ENCODE peak calls at places on chromosomes 3 and 15, in six cellular contexts. H, I, F, L, P and V are unnamed samples. For H3K9me3, the result is how much of the 10 kb centered on the place peaks cover.

GRCh38 chr3:18070944-18071343 is 328.5 kb upstream of the TBC1D5 start:
- DNase-seq in H (no peak), I (no peak), F (no peak), L (no peak), P (no peak), V (no peak)

GRCh38 chr3:184003187-184003967 is 14.3 kb downstream of the ABCC5 start:
- DNase-seq in H (no peak), I (no peak), F (no peak), L (no peak), P (no peak), V (no peak)

GRCh38 chr15:98850991-98851776 is 156.4 kb downstream of the PGPEP1L start:
- DNase-seq in H (peak), I (peak), F (peak), L (peak), P (peak), V (peak)

GRCh38 chr15:65937476-65937875 is 68.2 kb downstream of the RAB11A start:
- DNase-seq in H (no peak), I (no peak), F (peak), L (no peak), P (peak), V (no peak)

GRCh38 chr3:115217678-115218451 is 70.8 kb upstream of the ZBTB20 start:
- DNase-seq in H (peak), I (peak), F (peak), L (no peak), P (no peak), V (no peak)

GRCh38 chr15:90664650-90665287 is 52.4 kb upstream of the BLM start:
- DNase-seq in H (peak), I (peak), F (no peak), L (no peak), P (no peak), V (peak)

GRCh38 chr3:186381424-186382216 is 19.6 kb upstream of the DGKG start:
- DNase-seq in H (peak), I (peak), F (no peak), L (no peak), P (no peak), V (no peak)

GRCh38 chr3:27312044-27312668 is 57.0 kb downstream of the NEK10 start:
- DNase-seq in H (no peak), I (peak), F (peak), L (no peak), P (no peak), V (no peak)

GRCh38 chr3:153244961-153245360 is 82.9 kb downstream of the RAP2B start:
- DNase-seq in H (no peak), I (no peak), F (no peak), L (no peak), P (no peak), V (no peak)

GRCh38 chr3:170047133-170047404 is 9.3 kb downstream of the GPR160 start:
- DNase-seq in H (no peak), I (no peak), F (no peak), L (no peak), P (no peak), V (no peak)

GRCh38 chr15:76060098-76060989 is 559 bp downstream of the TMEM266 start:
- DNase-seq in H (no peak), I (no peak), F (no peak), L (no peak), P (no peak), V (no peak)

GRCh38 chr3:104279617-104280016 is 1087.1 kb upstream of the ALCAM start:
- DNase-seq in H (no peak), I (no peak), F (no peak), L (no peak), P (no peak), V (no peak)

GRCh38 chr3:105972069-105972468 is 103.3 kb upstream of the CBLB start:
- DNase-seq in H (no peak), I (no peak), F (no peak), L (no peak), P (no peak), V (no peak)

GRCh38 chr3:72797773-72798543 is 50.3 kb downstream of the SHQ1 start:
- DNase-seq in H (peak), I (peak), F (peak), L (no peak), P (peak), V (no peak)

GRCh38 chr15:34114739-34115138 is 12.9 kb downstream of the PGBD4 start:
- DNase-seq in H (no peak), I (no peak), F (no peak), L (no peak), P (no peak), V (no peak)

GRCh38 chr3:55409802-55410201 is 77.3 kb downstream of the WNT5A start:
- DNase-seq in H (no peak), I (no peak), F (no peak), L (no peak), P (no peak), V (no peak)

GRCh38 chr3:45948409-45948808 is 5.1 kb downstream of the CXCR6 start:
- DNase-seq in H (no peak), I (no peak), F (no peak), L (no peak), P (no peak), V (no peak)

GRCh38 chr15:67190326-67190725 is 64.1 kb downstream of the AAGAB start:
- DNase-seq in H (no peak), I (no peak), F (no peak), L (no peak), P (no peak), V (no peak)

GRCh38 chr3:154684440-154684839 is 254.4 kb upstream of the GPR149 start:
- DNase-seq in H (no peak), I (no peak), F (no peak), L (no peak), P (no peak), V (peak)

GRCh38 chr15:66941791-66942190 is 123.6 kb upstream of the SMAD3 start:
- DNase-seq in H (no peak), I (no peak), F (no peak), L (no peak), P (no peak), V (no peak)

GRCh38 chr3:69012836-69013255 is 638 bp downstream of the EOGT start:
- DNase-seq in H (peak), I (peak), F (no peak), L (peak), P (peak), V (peak)

GRCh38 chr3:197371521-197372075 is 73.2 kb upstream of the DLG1 start:
- DNase-seq in H (no peak), I (no peak), F (no peak), L (no peak), P (no peak), V (no peak)

GRCh38 chr15:56813995-56814394 is 80.7 kb upstream of the ZNF280D start:
- DNase-seq in H (no peak), I (no peak), F (no peak), L (no peak), P (no peak), V (no peak)

GRCh38 chr3:106683931-106684330 is 693.3 kb upstream of the CCDC54 start:
- DNase-seq in H (no peak), I (no peak), F (no peak), L (no peak), P (no peak), V (no peak)

GRCh38 chr15:71195242-71195641 is 80.0 kb downstream of the THSD4 start:
- DNase-seq in H (no peak), I (no peak), F (peak), L (no peak), P (no peak), V (no peak)

GRCh38 chr3:23480324-23480704 is 277.2 kb downstream of the UBE2E2 start:
- DNase-seq in H (no peak), I (no peak), F (no peak), L (no peak), P (no peak), V (no peak)

GRCh38 chr15:41936649-41937567 is 35.4 kb downstream of the EHD4 start:
- DNase-seq in H (peak), I (no peak), F (no peak), L (no peak), P (peak), V (peak)

GRCh38 chr3:169865176-169865800 is 4.4 kb downstream of the LRRC31 start:
- DNase-seq in H (no peak), I (no peak), F (no peak), L (no peak), P (no peak), V (no peak)

GRCh38 chr3:66253790-66254620 is 33.2 kb downstream of the SLC25A26 start:
- DNase-seq in H (no peak), I (peak), F (peak), L (no peak), P (no peak), V (no peak)

GRCh38 chr3:123595396-123595795 is 10.5 kb upstream of the HACD2 start:
- DNase-seq in H (no peak), I (no peak), F (no peak), L (no peak), P (no peak), V (no peak)

GRCh38 chr3:197718904-197719303 is 17.8 kb downstream of the RUBCN start:
- DNase-seq in H (no peak), I (peak), F (no peak), L (no peak), P (no peak), V (no peak)

GRCh38 chr15:68027388-68027787 is 26.7 kb upstream of the PIAS1 start:
- DNase-seq in H (no peak), I (no peak), F (no peak), L (no peak), P (no peak), V (no peak)

GRCh38 chr3:15501126-15501525 is 20.4 kb downstream of the COLQ start:
- DNase-seq in H (no peak), I (no peak), F (no peak), L (no peak), P (no peak), V (no peak)

GRCh38 chr3:139340784-139341183 is 3.0 kb upstream of the MRPS22 start:
- DNase-seq in H (no peak), I (no peak), F (peak), L (no peak), P (no peak), V (no peak)

GRCh38 chr3:16474304-16474703 is 39.2 kb downstream of the RFTN1 start:
- DNase-seq in H (no peak), I (no peak), F (no peak), L (no peak), P (no peak), V (no peak)

GRCh38 chr15:48877630-48878595 is at the start of gene EID1:
- DNase-seq in H (peak), I (peak), F (peak), L (peak), P (peak), V (peak)

GRCh38 chr3:170740726-170741591 is 129.0 kb downstream of the RPL22L1 start:
- DNase-seq in H (peak), I (no peak), F (no peak), L (peak), P (no peak), V (no peak)

GRCh38 chr15:96201696-96202095 is 128.8 kb upstream of the NR2F2 start:
- DNase-seq in H (no peak), I (no peak), F (no peak), L (no peak), P (no peak), V (no peak)

GRCh38 chr3:2771711-2772110 is 338.5 kb downstream of the IL5RA start:
- DNase-seq in H (no peak), I (no peak), F (no peak), L (no peak), P (no peak), V (no peak)

GRCh38 chr3:176513604-176514003 is 683.7 kb downstream of the TBL1XR1 start:
- DNase-seq in H (no peak), I (no peak), F (no peak), L (no peak), P (no peak), V (no peak)
- H3K9me3 ChIP-seq in H (under half), I (under half), F (under half), L (half or more), P (under half), V (under half)

GRCh38 chr3:110420158-110420641 is 651.4 kb upstream of the NECTIN3 start:
- DNase-seq in H (no peak), I (no peak), F (no peak), L (no peak), P (no peak), V (no peak)
- TF ChIP-seq POLR2AphosphoS5 in H (no peak), I (no peak), F (no peak), L (no peak), P (no peak), V (no peak)

DNA sequence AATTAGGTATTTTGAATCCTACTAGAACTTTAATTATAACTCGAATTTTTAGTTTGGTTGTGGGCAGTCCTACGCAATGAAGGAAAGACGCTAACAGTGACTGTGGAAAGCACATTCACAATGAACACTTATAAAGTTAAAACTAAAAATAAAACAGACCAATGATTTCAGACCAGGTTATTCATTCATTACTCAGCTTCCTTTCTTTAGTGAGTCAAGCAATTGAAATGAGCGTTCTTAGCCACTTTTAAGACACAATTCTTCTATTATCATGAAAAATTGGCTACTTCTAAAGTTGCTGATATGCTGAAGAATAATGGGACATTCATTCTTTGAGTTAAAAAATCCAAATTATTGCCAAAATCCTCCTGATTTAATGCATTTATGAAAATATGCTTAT is 66.0 kb upstream of the CMSS1 start:
- DNase-seq in H (no peak), I (no peak), F (no peak), L (no peak), P (no peak), V (no peak)
- TF ChIP-seq POLR2A in H (no peak), I (no peak), F (no peak), L (no peak), P (no peak), V (no peak)

DNA sequence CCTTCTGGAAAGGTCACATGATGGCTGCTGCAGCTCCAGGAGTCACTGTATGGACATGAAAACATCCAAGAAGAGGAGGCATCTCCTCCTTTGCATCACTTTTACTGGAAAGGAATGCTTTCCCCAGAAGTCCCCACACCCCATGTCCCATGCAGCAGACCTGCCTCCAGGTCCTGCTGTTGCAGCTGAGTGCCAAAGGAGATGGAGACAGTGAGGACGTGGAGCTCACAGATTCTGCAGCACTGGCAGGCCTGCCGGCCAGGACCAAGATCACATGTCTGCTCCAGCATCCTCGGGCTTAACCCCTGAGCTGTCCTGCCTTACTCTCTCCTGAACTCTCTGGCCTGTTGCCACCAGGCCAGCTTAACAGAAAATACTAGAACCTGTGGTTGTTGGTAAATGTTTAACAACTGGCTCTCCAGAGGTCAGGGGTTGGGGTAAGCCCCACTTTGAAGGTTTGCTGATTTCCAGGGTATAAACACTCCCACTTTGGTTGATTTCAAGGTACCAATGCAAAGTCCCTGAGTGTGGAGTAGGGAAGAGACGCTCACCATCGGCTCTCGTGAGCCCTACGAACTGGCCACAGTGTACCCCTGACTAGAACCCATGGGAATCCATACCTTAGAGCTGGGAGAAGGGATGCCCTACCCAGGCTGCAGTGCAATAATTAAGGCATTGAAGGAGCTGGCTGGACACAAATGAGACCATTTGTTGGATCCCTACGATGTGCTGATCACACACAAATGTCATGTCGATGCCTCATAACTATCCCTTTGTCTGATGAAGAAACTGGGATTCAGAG is 147.8 kb downstream of the OR4M2 start:
- DNase-seq in H (no peak), I (no peak), F (no peak), L (no peak), P (no peak), V (peak)
- H3K9me3 ChIP-seq in H (under half), I (under half), F (under half), L (under half), P (under half), V (under half)

DNA sequence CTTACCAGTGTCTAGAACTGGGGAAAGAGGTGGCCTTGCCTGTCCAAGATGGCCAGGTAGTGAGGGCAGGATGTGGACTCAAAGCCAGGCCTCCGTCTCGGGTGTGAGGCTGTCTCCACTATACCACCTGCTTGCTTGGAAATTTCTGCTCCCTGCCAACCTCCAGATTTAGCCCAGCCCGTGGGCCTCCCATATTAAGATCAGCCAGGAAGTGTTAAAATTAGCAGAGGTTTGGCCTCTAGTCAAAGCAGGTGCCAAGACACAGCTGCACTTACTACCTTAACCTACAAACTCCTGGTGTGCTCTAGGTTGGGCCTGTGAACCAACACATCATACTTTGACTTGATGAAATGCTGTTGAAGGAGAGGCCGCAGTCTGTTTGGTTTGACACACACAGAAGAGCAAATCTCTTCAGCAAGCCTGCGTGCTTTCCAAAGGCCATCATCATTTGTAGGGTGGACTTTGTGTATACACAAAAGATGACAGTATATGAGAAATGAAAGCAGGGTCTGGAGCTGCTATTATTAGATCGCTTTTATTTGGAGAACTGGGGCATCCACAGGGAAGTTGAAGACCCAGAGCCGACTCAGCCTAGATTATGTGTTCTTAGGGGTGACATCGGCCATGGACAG is 206.5 kb downstream of the XXYLT1 start:
- DNase-seq in H (no peak), I (peak), F (no peak), L (no peak), P (no peak), V (peak)
- TF ChIP-seq POLR2AphosphoS5 in H (no peak), I (no peak), F (no peak), L (no peak), P (no peak), V (no peak)

DNA sequence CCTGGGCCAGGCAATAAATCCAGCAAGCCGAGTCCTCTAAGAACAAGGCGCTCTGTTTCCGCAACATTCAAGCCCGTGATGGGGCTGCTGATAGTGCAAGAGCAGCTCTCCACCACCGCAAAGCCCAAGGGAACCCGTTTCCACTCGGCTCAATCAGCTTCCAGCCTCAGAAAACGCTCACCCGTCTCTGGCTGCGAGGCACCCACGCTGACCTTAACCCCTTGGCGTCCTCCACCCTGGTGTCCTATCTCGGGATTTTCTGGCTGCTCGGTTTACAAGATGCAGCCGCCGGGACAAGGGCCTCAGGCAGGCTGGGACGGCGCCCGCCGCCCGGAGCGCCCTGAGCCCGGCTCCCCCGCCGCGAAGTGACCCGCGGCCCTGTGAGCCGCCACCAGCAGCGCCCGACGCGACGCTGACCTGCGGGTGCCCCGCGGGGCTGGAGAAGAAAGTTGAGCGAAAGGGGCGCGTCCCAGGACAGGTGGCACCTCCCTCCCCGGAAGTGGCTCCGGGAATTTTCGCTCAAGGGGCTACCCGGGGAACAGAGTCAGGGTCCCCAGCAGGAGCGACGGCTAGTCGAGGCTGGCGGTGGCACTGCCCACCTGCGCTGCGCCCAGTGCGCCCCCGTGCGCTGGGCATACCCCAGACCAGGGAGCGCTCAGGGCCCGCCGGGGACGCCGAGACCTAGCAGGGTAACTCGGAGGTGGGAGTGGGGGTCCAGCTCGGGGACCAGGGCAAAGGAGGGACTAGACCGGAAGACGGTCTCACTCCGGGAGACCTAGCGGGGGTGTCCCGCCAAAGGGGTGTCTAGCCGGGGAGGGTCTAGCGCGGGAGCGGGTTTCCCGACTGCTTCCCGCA is 18.1 kb downstream of the SPATA12 start:
- DNase-seq in H (peak), I (peak), F (peak), L (peak), P (peak), V (peak)
- TF ChIP-seq POLR2A in H (peak), I (no peak), F (no peak), L (no peak), P (no peak), V (no peak)

DNA sequence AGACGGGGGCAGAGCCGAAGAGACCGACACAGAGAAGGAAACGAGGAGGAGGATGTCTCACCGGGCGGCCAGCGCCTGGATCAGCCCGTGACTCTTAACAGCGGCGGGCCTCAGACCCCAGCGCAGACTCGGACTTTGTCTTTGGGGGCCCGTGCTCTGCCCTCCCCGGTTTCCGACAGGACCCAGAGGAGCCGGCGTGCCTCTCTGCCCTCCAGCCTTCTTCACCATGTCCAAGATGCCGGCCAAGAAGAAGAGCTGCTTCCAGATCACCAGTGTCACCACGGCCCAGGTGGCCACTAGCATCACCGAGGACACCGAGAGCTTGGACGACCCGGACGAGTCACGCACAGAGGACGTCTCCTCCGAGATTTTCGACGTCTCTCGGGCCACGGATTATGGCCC is 1.0 kb downstream of the TSC22D2 start:
- DNase-seq in H (no peak), I (no peak), F (no peak), L (no peak), P (no peak), V (no peak)
- H3K9me3 ChIP-seq in H (under half), I (under half), F (under half), L (under half), P (under half), V (under half)